ENCODE peak calls at places on chromosome 10, in five cellular contexts. H is mesenchymal stem cell, U is neuronal stem cell, J is IMR-90, S is H9. X is an unnamed sample.

GRCh38 chr10:110471566-110472139 is 26.1 kb upstream of the DUSP5 start:
- DNase-seq in J (peak; percentile 89), U (no peak), S (no peak), H (no peak), X (no peak)

GRCh38 chr10:43255644-43256431 is 11.0 kb downstream of the RASGEF1A start:
- DNase-seq in S (peak; percentile 75), H (peak; percentile 2), U (no peak), J (no peak), X (peak; percentile 21)

GRCh38 chr10:49679480-49679893 is at the start of gene C10orf53:
- DNase-seq in U (peak; percentile 77), J (peak; percentile 16), S (peak; percentile 88), H (peak; percentile 22), X (no peak)

GRCh38 chr10:22758862-22759261 is 44.5 kb upstream of the PIP4K2A start:
- DNase-seq in S (no peak), U (no peak), J (no peak), H (no peak), X (no peak)

GRCh38 chr10:117165557-117166419 is 27.7 kb upstream of the VAX1 start:
- DNase-seq in U (peak; percentile 75), S (peak; percentile 88), J (peak; percentile 33), H (peak; percentile 51), X (peak; percentile 20)

GRCh38 chr10:13502384-13502783 is 26.4 kb downstream of the BEND7 start:
- DNase-seq in S (no peak), J (no peak), U (no peak), H (no peak), X (no peak)

GRCh38 chr10:127155221-127155620 is 41.2 kb downstream of the INSYN2A start:
- DNase-seq in S (no peak), H (peak; percentile 40), J (peak; percentile 58), U (no peak), X (no peak)

GRCh38 chr10:70974351-70974901 is 86.1 kb upstream of the PCBD1 start:
- DNase-seq in U (no peak), H (peak; percentile 3), S (peak; percentile 55), J (peak; percentile 4), X (peak; percentile 28)

GRCh38 chr10:5576780-5577472 is 52.2 kb downstream of the CALML3 start:
- DNase-seq in J (no peak), S (no peak), U (no peak), H (no peak), X (no peak)

GRCh38 chr10:31263903-31264302 is 55.1 kb upstream of the ZEB1 start:
- DNase-seq in U (no peak), J (peak; percentile 48), H (no peak), S (no peak), X (no peak)

GRCh38 chr10:29691564-29692064 is 56.8 kb upstream of the SVIL start:
- DNase-seq in H (peak; percentile 88), S (no peak), U (no peak), J (peak; percentile 55), X (no peak)
- H4K91ac ChIP-seq in H (no peak overlapping the region), S (no peak overlapping the region), U (no peak overlapping the region), J (no peak overlapping the region), X (no peak overlapping the region)

GRCh38 chr10:12346707-12347106 is 2.6 kb upstream of the CAMK1D start:
- DNase-seq in H (no peak), J (no peak), S (no peak), U (no peak), X (no peak)
- H4K91ac ChIP-seq in H (no peak overlapping the region), J (no peak overlapping the region), S (no peak overlapping the region), U (no peak overlapping the region), X (no peak overlapping the region)

DNA sequence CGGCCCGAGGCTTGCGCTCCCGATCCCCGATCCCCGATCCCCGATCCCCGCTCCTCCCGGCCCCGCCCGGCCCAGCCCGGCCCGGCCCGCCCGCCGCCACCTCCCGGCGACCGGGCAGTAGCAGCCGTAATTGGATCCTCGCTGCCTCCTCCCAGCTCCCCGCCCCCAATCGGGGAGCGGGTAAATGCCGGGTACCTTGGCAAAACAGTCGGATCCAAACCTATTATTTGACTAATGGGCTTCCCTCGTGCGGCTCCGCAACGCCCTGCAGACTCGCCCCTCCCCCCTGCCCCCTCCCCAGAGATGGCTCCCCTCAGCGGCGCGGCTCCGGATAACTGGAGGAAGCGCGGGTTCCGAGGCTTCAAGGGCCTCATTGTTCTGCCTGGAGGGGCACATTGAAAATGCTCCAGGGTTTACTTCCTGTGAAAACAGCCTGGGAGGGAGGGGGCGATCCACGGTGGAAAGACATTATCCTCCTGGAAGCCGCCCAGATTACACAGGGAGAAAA is 94.8 kb upstream of the ZMIZ1 start:
- DNase-seq in H (no peak), J (peak; percentile 56), S (peak; percentile 88), U (peak; percentile 76), X (peak; percentile 58)
- H4K91ac ChIP-seq in H (peak overlapping the region; percentile 73), J (peak overlapping the region; percentile 95), S (no peak overlapping the region), U (no peak overlapping the region), X (peak overlapping the region; percentile 65)

GRCh38 chr10:78857193-78857592 is 211.6 kb upstream of the ZMIZ1 start:
- DNase-seq in S (no peak), J (no peak), U (no peak), H (no peak), X (no peak)

GRCh38 chr10:78859769-78860168 is 209.0 kb upstream of the ZMIZ1 start:
- DNase-seq in S (no peak), H (no peak), J (no peak), U (no peak), X (no peak)

GRCh38 chr10:78853864-78854263 is 214.9 kb upstream of the ZMIZ1 start:
- DNase-seq in H (peak; percentile 18), U (no peak), J (no peak), S (no peak), X (no peak)

GRCh38 chr10:78859266-78859665 is 209.5 kb upstream of the ZMIZ1 start:
- DNase-seq in J (no peak), H (no peak), S (no peak), U (no peak), X (no peak)

DNA sequence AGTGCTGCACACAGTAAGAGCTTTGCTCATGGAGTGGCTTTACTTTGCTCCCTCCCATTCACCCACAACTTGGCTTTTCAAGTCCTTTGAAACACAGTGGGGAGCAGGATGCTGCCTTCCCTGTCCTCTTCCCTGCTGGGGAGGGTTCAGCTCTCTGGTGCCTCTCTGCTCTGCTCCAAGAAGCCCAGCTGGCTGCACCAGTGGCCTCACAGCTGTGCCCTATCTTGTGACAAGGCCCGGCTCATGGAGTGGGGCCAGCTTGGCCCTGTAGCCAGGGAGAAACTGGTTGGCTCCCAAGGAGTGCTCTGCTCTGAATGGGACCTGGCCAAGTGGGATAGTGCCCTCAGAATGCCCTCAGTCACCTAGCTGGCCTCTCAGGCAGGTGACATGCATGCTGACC is 212.3 kb upstream of the ZMIZ1 start:
- DNase-seq in H (peak; percentile 19), S (no peak), U (no peak), J (no peak), X (no peak)
- H4K91ac ChIP-seq in H (no peak overlapping the region), S (no peak overlapping the region), U (peak overlapping the region; percentile 5), J (no peak overlapping the region), X (no peak overlapping the region)

X was measured in trophoblast cell.